ENCODE peak calls at places on chromosomes 6 and 20, in six cellular contexts. V, K, T, Q, A and F are unnamed samples.

GRCh38 chr6:63504777-63505384 is 67.4 kb upstream of the LOC128125822 start:
- DNase-seq in A (no peak), V (no peak), T (no peak), Q (no peak), K (no peak), F (no peak)

GRCh38 chr6:42313038-42313437 is 95.4 kb upstream of the MRPS10 start:
- DNase-seq in V (no peak), T (no peak), K (no peak), Q (no peak), A (peak; percentile 66), F (no peak)

GRCh38 chr6:139655783-139656705 is 281.6 kb upstream of the CITED2 start:
- DNase-seq in K (no peak), V (no peak), Q (peak; percentile 37), A (no peak), T (no peak), F (no peak)

GRCh38 chr6:13243033-13243432 is 85.3 kb downstream of the TBC1D7 start:
- DNase-seq in V (no peak), T (no peak), K (no peak), A (no peak), Q (no peak), F (no peak)

GRCh38 chr6:33676416-33677152 is 34.9 kb downstream of the UQCC2 start:
- DNase-seq in K (no peak), A (no peak), T (no peak), Q (no peak), V (no peak), F (no peak)

GRCh38 chr6:90062667-90063066 is 168.4 kb downstream of the GJA10 start:
- DNase-seq in A (no peak), V (no peak), Q (no peak), T (no peak), K (no peak), F (no peak)

GRCh38 chr6:38391909-38392614 is 247.7 kb downstream of the BTBD9 start:
- DNase-seq in A (peak; percentile 9), T (no peak), V (no peak), Q (no peak), K (no peak), F (no peak)

GRCh38 chr6:148999921-149000589 is 253.2 kb downstream of the UST start:
- DNase-seq in Q (no peak), K (no peak), T (no peak), A (peak; percentile 50), V (no peak), F (peak; percentile 19)

GRCh38 chr20:25053207-25054132 is 4.5 kb downstream of the ACSS1 start:
- DNase-seq in Q (no peak), K (no peak), V (no peak), A (peak; percentile 65), T (no peak), F (no peak)

GRCh38 chr6:111107589-111107988 is 20.3 kb downstream of the SLC16A10 start:
- DNase-seq in K (no peak), V (no peak), T (no peak), Q (no peak), A (no peak), F (no peak)

GRCh38 chr6:53300656-53301551 is 47.8 kb downstream of the ELOVL5 start:
- DNase-seq in T (no peak), V (no peak), K (no peak), Q (no peak), A (no peak), F (no peak)

GRCh38 chr6:53811082-53811481 is 16.3 kb downstream of the LRRC1 start:
- DNase-seq in T (no peak), Q (no peak), A (no peak), V (peak; percentile 77), K (no peak), F (no peak)

GRCh38 chr6:51814418-51814817 is 273.0 kb downstream of the PKHD1 start:
- DNase-seq in T (no peak), K (no peak), A (no peak), Q (no peak), V (peak; percentile 45), F (no peak)

GRCh38 chr6:22253955-22254655 is 42.7 kb downstream of the PRL start:
- DNase-seq in T (no peak), V (no peak), K (no peak), A (no peak), Q (no peak), F (no peak)

GRCh38 chr20:25294459-25295385 is 46.8 kb downstream of the PYGB start:
- DNase-seq in Q (peak; percentile 40), T (peak; percentile 75), V (no peak), A (peak; percentile 87), K (peak; percentile 66), F (no peak)

GRCh38 chr6:12572884-12573824 is 143.4 kb upstream of the PHACTR1 start:
- DNase-seq in K (no peak), A (peak; percentile 57), T (no peak), Q (peak; percentile 30), V (no peak), F (no peak)

GRCh38 chr6:107179004-107179403 is 63.7 kb upstream of the BEND3 start:
- DNase-seq in A (no peak), K (peak; percentile 9), Q (no peak), T (no peak), V (no peak), F (no peak)